ENCODE peak calls at places on chromosomes 11 and 22, in four cellular contexts. D, G, T and L are unnamed samples.

GRCh38 chr11:129144256-129144655 is 47.9 kb downstream of the ARHGAP32 start:
- DNase-seq in D (no peak), G (no peak), T (no peak), L (no peak)

GRCh38 chr22:44361391-44362126 is 48.8 kb upstream of the SHISAL1 start:
- DNase-seq in D (no peak), G (no peak), T (no peak), L (no peak)

GRCh38 chr11:102640946-102641345 is 15.8 kb upstream of the MMP20 start:
- DNase-seq in D (no peak), G (peak; percentile 73), T (no peak), L (no peak)

GRCh38 chr22:43637861-43638260 is 174.2 kb downstream of the EFCAB6 start:
- DNase-seq in D (no peak), G (no peak), T (no peak), L (no peak)

GRCh38 chr22:29427176-29427760 is 11.1 kb upstream of the RFPL1 start:
- DNase-seq in D (no peak), G (no peak), T (no peak), L (no peak)

GRCh38 chr11:1263036-1263435 is 40.2 kb downstream of the MUC5B start:
- DNase-seq in D (no peak), G (peak; percentile 5), T (no peak), L (no peak)

GRCh38 chr11:117420598-117420997 is 92.9 kb downstream of the CEP164 start:
- DNase-seq in D (no peak), G (no peak), T (no peak), L (no peak)

GRCh38 chr11:75276696-75277095 is 36.1 kb downstream of the TPBGL start:
- DNase-seq in D (no peak), G (no peak), T (no peak), L (no peak)

GRCh38 chr22:39068033-39068785 is 8.9 kb upstream of the APOBEC3G start:
- DNase-seq in D (no peak), G (no peak), T (no peak), L (no peak)

GRCh38 chr11:118608268-118609214 is 1.1 kb downstream of the PHLDB1 start:
- DNase-seq in D (no peak), G (no peak), T (no peak), L (peak; percentile 76)

GRCh38 chr11:126533560-126533959 is 178.1 kb downstream of the ST3GAL4 start:
- DNase-seq in D (no peak), G (no peak), T (no peak), L (no peak)

DNA sequence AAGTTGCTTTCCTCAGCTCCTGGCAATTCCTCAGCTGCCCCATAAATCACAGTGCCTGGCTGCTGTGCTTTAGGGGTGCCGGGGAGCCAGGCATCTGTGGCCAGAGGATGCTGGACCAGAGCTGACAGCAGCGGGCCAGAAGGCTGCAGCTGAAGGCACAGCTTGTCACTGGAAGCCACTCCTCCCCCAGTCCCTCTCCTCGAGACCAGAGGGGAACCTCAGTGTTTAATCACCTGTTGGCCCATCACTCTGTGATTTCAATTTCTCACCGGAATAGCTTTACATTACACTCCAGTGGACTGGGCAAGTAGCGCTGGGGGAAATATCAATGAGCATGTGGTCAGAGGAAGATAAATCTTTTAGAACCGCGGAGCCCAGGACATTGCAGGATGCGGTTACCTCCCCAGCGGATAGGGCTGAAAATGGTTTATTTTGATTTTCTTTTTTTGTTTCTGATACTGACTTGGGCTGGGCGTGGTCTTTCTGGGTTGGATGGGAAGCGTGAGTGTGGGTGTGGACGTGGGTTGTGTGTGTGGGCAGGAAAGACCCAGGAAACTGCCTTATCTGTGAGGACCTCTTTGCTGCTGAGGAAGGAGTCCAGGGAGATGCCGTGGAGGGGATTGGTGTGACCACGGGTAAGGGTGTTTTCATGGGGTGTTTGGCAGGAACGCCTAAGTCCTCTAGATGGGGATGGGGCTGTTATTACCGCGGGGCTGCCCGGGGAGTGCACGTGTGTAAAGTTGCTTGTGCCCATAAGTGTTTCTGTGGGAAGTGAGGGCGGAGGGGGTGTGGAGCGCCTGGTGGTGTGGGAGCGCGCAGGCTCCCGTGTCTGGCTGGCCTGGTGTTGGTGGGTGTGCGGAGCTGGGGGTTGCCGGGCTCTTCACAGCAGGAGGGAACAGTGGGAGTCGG is 4.0 kb downstream of the DAGLA start:
- DNase-seq in D (no peak), G (no peak), T (no peak), L (no peak)
- TF ChIP-seq YY1 in D (no peak), G (no peak), T (no peak), L (no peak)

GRCh38 chr11:40391679-40392078 is 1067.8 kb downstream of the LRRC4C start:
- DNase-seq in D (no peak), G (no peak), T (no peak), L (no peak)
- TF ChIP-seq CREB1 in D (no peak), G (no peak), T (no peak), L (no peak)

DNA sequence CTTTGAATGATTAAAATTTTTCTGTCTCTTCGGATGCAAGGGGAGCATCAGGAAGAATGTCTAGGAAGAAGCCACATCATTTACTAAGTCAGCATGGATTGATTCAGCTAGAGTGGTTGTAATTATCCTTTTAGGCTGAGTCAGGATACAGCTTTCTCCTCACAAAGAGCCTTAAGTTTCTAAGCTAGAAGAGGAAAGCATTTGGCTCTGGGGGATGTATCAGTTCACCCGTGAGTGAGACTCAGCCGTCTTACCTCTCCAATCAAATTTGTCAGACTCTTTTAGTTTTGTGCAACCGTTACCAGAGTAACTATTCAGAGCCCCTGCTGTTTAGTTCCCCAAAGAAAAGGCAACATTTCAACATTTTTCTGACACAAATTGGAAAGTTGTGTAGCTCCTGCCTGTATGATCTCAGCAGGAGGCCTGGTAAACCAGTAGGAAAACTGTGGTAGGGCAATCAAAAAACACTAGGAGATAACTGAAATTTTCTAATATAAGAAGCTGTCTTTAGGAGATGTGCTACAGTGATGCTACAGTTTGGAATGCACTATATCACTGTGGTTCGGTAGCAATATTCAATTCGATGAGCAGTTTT is 432.4 kb upstream of the LUZP2 start:
- DNase-seq in D (no peak), G (no peak), T (no peak), L (no peak)
- TF ChIP-seq CEBPB in D (no peak), G (no peak), T (no peak), L (no peak)

GRCh38 chr11:121703166-121703565 is 250.4 kb upstream of the SORL1-AS1 start:
- DNase-seq in D (no peak), G (no peak), T (no peak), L (no peak)

GRCh38 chr11:121700968-121701367 is 248.2 kb upstream of the SORL1-AS1 start:
- DNase-seq in D (no peak), G (no peak), T (no peak), L (no peak)

GRCh38 chr11:121711236-121711635 is 258.5 kb upstream of the SORL1-AS1 start:
- DNase-seq in D (no peak), G (peak; percentile 83), T (no peak), L (no peak)

GRCh38 chr11:121711900-121712424 is 259.2 kb upstream of the SORL1-AS1 start:
- DNase-seq in D (no peak), G (peak; percentile 74), T (no peak), L (no peak)

GRCh38 chr11:121706884-121707283 is 254.1 kb upstream of the SORL1-AS1 start:
- DNase-seq in D (no peak), G (no peak), T (no peak), L (no peak)
- TF ChIP-seq YY1 in D (no peak), G (no peak), T (no peak), L (no peak)

GRCh38 chr11:44189986-44190882 is 94.8 kb downstream of the EXT2 start:
- DNase-seq in D (no peak), G (no peak), T (no peak), L (no peak)
- TF ChIP-seq CREB1 in D (no peak), G (no peak), T (no peak), L (no peak)

GRCh38 chr11:106076421-106076922 is 675 bp downstream of the KBTBD3 start:
- DNase-seq in D (no peak), G (no peak), T (no peak), L (no peak)
- TF ChIP-seq CEBPB in D (no peak), G (no peak), T (no peak), L (no peak)

GRCh38 chr11:45238724-45239123 is 47.4 kb downstream of the SYT13 start:
- DNase-seq in D (no peak), G (no peak), T (no peak), L (no peak)
- TF ChIP-seq YY1 in D (no peak), G (no peak), T (no peak), L (no peak)

GRCh38 chr11:95148938-95149337 is 59.3 kb downstream of the ENDOD1 start:
- DNase-seq in D (no peak), G (no peak), T (no peak), L (no peak)

GRCh38 chr11:95148421-95148820 is 58.8 kb downstream of the ENDOD1 start:
- DNase-seq in D (no peak), G (no peak), T (no peak), L (no peak)

GRCh38 chr11:95147364-95147905 is 57.8 kb downstream of the ENDOD1 start:
- DNase-seq in D (no peak), G (peak; percentile 14), T (no peak), L (peak; percentile 81)

GRCh38 chr11:95150977-95151684 is 61.5 kb downstream of the ENDOD1 start:
- DNase-seq in D (peak; percentile 77), G (peak; percentile 78), T (peak; percentile 93), L (peak; percentile 82)

DNA sequence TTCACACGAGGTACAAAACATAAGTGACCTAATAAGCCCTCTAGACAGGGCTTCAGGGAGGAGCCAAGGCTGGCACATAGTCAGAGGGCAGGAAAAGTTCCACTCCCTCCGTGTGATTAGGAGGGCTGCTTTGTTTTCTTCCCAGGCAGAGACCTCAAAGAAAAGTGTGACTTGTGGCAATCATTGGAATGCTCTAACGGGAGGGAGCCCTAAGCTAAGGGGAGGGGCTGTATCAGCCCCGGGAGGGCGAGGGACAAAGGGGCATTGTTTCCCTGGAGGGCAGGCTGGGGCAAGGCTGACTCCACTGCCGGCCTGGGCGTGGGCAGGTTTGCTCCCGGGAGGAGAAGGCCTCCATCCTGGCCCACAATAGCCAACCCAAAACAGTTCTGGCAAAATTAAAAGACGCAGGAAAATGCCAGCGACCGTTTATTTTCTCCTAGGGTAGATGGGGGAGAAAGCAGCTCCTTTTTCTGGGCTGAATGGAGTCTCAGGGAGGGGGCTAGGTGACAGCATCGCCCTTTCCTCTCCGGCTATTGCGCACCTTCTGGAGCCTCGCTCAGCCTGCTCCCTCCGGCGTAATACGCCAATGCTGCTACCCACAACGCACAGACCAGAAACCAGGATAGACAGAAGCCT is 60.1 kb downstream of the ENDOD1 start:
- DNase-seq in D (no peak), G (peak; percentile 91), T (no peak), L (no peak)
- TF ChIP-seq CREB1 in D (no peak), G (no peak), T (no peak), L (no peak)

GRCh38 chr11:64337538-64338249 is 2.3 kb upstream of the CCDC88B start:
- DNase-seq in D (no peak), G (no peak), T (no peak), L (no peak)

GRCh38 chr11:64340671-64341335 is 799 bp downstream of the CCDC88B start:
- DNase-seq in D (no peak), G (no peak), T (no peak), L (peak; percentile 78)

GRCh38 chr11:64339319-64339718 is 685 bp upstream of the CCDC88B start:
- DNase-seq in D (no peak), G (no peak), T (no peak), L (no peak)

GRCh38 chr11:64341429-64341828 is 1.4 kb downstream of the CCDC88B start:
- DNase-seq in D (no peak), G (no peak), T (no peak), L (no peak)

GRCh38 chr11:64339754-64340408 is at the start of gene CCDC88B:
- DNase-seq in D (no peak), G (no peak), T (no peak), L (no peak)
- TF ChIP-seq CEBPB in D (no peak), G (no peak), T (no peak), L (no peak)